ENCODE peak calls at places on chromosomes 4 and X, in eight cellular contexts. L, N, D, V, U, F, T and Y are unnamed samples.

GRCh38 chrX:140355922-140356321 is 148.9 kb downstream of the SOX3 start:
- DNase-seq in D (no peak), F (no peak), T (no peak), L (no peak), N (no peak), U (no peak), V (no peak), Y (no peak)

GRCh38 chr4:157314906-157315305 is 94.4 kb downstream of the GRIA2 start:
- DNase-seq in D (no peak), N (no peak), U (no peak), L (no peak), T (no peak), F (no peak), V (no peak), Y (no peak)

GRCh38 chr4:105059337-105059736 is 87.3 kb upstream of the TET2 start:
- DNase-seq in D (no peak), U (no peak), L (no peak), T (no peak), N (no peak), V (no peak), F (no peak), Y (no peak)

GRCh38 chr4:13126976-13127910 is 356.9 kb downstream of the RAB28 start:
- DNase-seq in F (no peak), V (no peak), U (no peak), D (no peak), N (no peak), L (no peak), T (no peak), Y (no peak)

GRCh38 chr4:73593631-73594241 is 26.5 kb downstream of the RASSF6 start:
- DNase-seq in N (no peak), T (no peak), D (no peak), U (no peak), L (no peak), V (peak), F (no peak), Y (peak)

GRCh38 chr4:159341486-159341885 is 238.6 kb downstream of the RAPGEF2 start:
- DNase-seq in T (no peak), D (no peak), V (no peak), U (peak), L (no peak), F (peak), N (no peak), Y (no peak)

GRCh38 chr4:76053730-76054129 is 17.9 kb upstream of the CXCL11 start:
- DNase-seq in N (no peak), U (no peak), T (no peak), V (no peak), D (no peak), F (no peak), L (no peak), Y (no peak)

GRCh38 chrX:11688201-11688600 is 22.5 kb upstream of the ARHGAP6 start:
- DNase-seq in T (no peak), N (no peak), V (no peak), L (no peak), D (no peak), U (no peak), F (no peak), Y (peak)

GRCh38 chrX:139194571-139195280 is 335.8 kb upstream of the F9 start:
- DNase-seq in F (no peak), D (no peak), T (no peak), V (peak), N (no peak), L (peak), U (no peak), Y (no peak)

GRCh38 chrX:38347136-38347535 is 5.3 kb upstream of the OTC start:
- DNase-seq in U (no peak), L (peak), F (no peak), V (peak), T (no peak), N (no peak), D (no peak), Y (peak)

GRCh38 chrX:10235851-10236250 is 79.1 kb downstream of the CLCN4 start:
- DNase-seq in T (peak), V (no peak), D (no peak), N (no peak), F (no peak), U (no peak), L (no peak), Y (no peak)

GRCh38 chr4:93810340-93810992 is 18.1 kb upstream of the ATOH1 start:
- DNase-seq in N (no peak), F (no peak), T (no peak), L (peak), D (no peak), U (no peak), V (no peak), Y (no peak)

GRCh38 chr4:123588631-123589223 is 192.1 kb downstream of the SPRY1 start:
- DNase-seq in F (no peak), V (no peak), N (no peak), D (no peak), U (no peak), L (peak), T (no peak), Y (no peak)

GRCh38 chr4:98113005-98113404 is 30.3 kb downstream of the STPG2 start:
- DNase-seq in L (peak), N (no peak), U (no peak), V (peak), T (no peak), F (no peak), D (no peak), Y (peak)

GRCh38 chrX:45295587-45295986 is 94.9 kb upstream of the DIPK2B start:
- DNase-seq in N (no peak), F (peak), U (no peak), T (no peak), V (no peak), L (no peak), D (no peak), Y (peak)

GRCh38 chr4:139142980-139143379 is 34.0 kb downstream of the ELF2 start:
- DNase-seq in D (no peak), T (no peak), U (no peak), V (no peak), F (no peak), L (no peak), N (no peak), Y (no peak)

GRCh38 chr4:118224239-118224829 is 128.5 kb downstream of the PRSS12 start:
- DNase-seq in D (peak), T (no peak), F (peak), V (peak), U (peak), N (no peak), L (no peak), Y (peak)

GRCh38 chr4:152784490-152785195 is 4.9 kb downstream of the ARFIP1 start:
- DNase-seq in U (no peak), D (peak), T (no peak), F (no peak), N (no peak), L (peak), V (peak), Y (no peak)

GRCh38 chr4:158938462-158939044 is 164.3 kb upstream of the RAPGEF2 start:
- DNase-seq in L (no peak), D (no peak), V (peak), F (no peak), T (no peak), U (no peak), N (no peak), Y (no peak)

GRCh38 chr4:188178276-188178675 is 39.0 kb downstream of the TRIML1 start:
- DNase-seq in N (no peak), D (no peak), F (peak), T (no peak), U (no peak), L (no peak), V (no peak), Y (no peak)

GRCh38 chr4:2836391-2836859 is 7.2 kb upstream of the ADD1 start:
- DNase-seq in T (no peak), L (no peak), V (no peak), U (no peak), F (no peak), N (peak), D (no peak), Y (no peak)

GRCh38 chr4:1043162-1043561 is 31.7 kb downstream of the FGFRL1 start:
- DNase-seq in N (no peak), T (no peak), L (no peak), D (no peak), F (no peak), V (no peak), U (no peak), Y (no peak)

GRCh38 chr4:1040344-1041146 is 29.1 kb downstream of the FGFRL1 start:
- DNase-seq in V (no peak), N (no peak), U (no peak), T (no peak), L (no peak), D (no peak), F (no peak), Y (no peak)

GRCh38 chr4:1042352-1043025 is 31.1 kb downstream of the FGFRL1 start:
- DNase-seq in D (no peak), F (no peak), T (no peak), V (no peak), U (no peak), L (no peak), N (no peak), Y (no peak)

GRCh38 chr4:1041147-1041935 is 29.9 kb downstream of the FGFRL1 start:
- DNase-seq in V (no peak), N (no peak), T (no peak), F (no peak), D (no peak), L (no peak), U (no peak), Y (peak)

GRCh38 chr4:1041936-1042330 is 30.5 kb downstream of the FGFRL1 start:
- DNase-seq in L (no peak), D (no peak), T (no peak), F (no peak), V (no peak), U (no peak), N (no peak), Y (no peak)
- H3K27ac ChIP-seq in L (no peak), D (no peak), T (peak), F (peak), V (no peak), U (peak), N (no peak), Y (no peak)

GRCh38 chr4:183588169-183588675 is 70.8 kb downstream of the RWDD4 start:
- DNase-seq in U (peak), L (no peak), N (no peak), T (peak), F (no peak), D (no peak), V (no peak), Y (no peak)
- H3K27ac ChIP-seq in U (no peak), L (peak), N (no peak), T (peak), F (no peak), D (no peak), V (no peak), Y (no peak)

GRCh38 chr4:87910795-87911194 is 64.7 kb upstream of the SPP1 start:
- DNase-seq in D (no peak), L (no peak), V (peak), N (no peak), T (no peak), F (no peak), U (no peak), Y (no peak)

GRCh38 chr4:87908341-87908740 is 67.2 kb upstream of the SPP1 start:
- DNase-seq in D (no peak), F (no peak), N (no peak), L (no peak), V (no peak), T (no peak), U (no peak), Y (no peak)

GRCh38 chr4:87913871-87914270 is 61.6 kb upstream of the SPP1 start:
- DNase-seq in L (no peak), D (no peak), U (no peak), N (no peak), T (no peak), F (no peak), V (no peak), Y (no peak)

GRCh38 chr4:87912164-87913004 is 63.1 kb upstream of the SPP1 start:
- DNase-seq in N (no peak), V (no peak), L (no peak), F (no peak), D (no peak), T (no peak), U (no peak), Y (peak)

GRCh38 chr4:87911252-87911774 is 64.2 kb upstream of the SPP1 start:
- DNase-seq in D (no peak), L (peak), N (no peak), V (no peak), U (no peak), F (no peak), T (no peak), Y (no peak)
- H3K27ac ChIP-seq in D (no peak), L (peak), N (peak), V (peak), U (no peak), F (no peak), T (no peak), Y (no peak)

DNA sequence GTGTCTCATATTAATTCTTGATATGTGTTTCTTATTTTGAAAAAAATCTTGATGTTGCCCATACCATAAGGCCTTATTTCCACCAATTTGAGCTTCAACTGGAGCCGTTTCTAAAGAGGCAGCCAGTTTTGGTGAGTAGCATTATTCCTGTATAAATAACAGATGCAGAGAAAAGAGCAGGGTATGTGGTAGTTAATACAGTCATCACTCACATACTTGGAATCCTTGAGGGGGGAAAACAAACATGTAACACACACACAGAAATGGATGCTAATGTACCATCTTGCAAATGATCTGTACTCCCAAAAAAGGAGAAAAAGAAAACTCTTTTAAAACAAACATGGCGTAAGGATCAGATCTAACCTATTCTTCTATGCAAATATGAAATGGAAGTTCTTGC is 389.7 kb downstream of the GPM6A start:
- DNase-seq in F (no peak), D (no peak), L (no peak), V (no peak), U (no peak), T (no peak), N (no peak), Y (no peak)
- H3K27ac ChIP-seq in F (no peak), D (no peak), L (no peak), V (no peak), U (no peak), T (no peak), N (no peak), Y (no peak)

DNA sequence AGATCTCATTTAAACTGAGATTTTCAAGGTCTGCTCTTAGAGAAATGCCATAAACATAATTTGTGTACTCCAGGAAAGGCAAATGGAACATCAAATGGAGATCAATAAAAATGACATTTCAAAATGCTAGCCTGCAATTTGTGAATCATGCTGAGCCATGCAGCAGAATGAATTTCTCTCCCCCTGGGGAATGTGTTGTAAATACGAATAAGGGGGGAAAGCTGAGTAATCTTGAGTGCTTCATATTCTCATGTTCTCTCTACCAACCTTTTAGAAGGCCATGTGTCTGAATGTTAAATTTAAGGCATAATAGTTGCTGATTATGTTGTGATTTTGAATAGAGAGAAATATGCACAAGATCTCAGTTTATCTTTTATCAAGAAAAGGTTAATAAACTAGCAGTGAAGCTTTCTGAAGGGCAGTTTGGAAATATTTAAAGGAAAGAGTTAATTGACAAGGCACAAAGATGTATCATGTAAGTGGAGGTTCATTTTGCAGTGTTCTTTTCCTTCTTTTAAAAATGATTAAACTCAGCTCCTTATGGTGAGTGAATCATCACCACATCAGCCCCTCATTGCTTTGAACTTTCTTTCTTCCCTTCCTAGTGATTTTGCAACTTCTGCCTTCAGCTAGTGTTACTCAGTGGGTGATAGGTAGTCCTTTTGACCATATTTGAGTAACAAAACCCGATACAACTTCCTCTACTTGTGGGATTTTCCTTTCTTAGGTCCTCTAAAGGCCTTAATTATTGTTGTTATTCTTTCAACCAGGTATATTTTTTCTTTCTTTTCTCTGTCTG is 8.0 kb downstream of the ZCCHC4 start:
- DNase-seq in T (no peak), F (peak), D (no peak), U (peak), L (no peak), N (no peak), V (no peak), Y (no peak)
- H3K27ac ChIP-seq in T (no peak), F (no peak), D (no peak), U (peak), L (no peak), N (no peak), V (no peak), Y (no peak)

GRCh38 chrX:48589482-48590162 is 7.7 kb upstream of the WDR13 start:
- DNase-seq in L (no peak), F (no peak), T (no peak), U (no peak), V (no peak), N (no peak), D (no peak), Y (no peak)
- H3K27ac ChIP-seq in L (peak), F (peak), T (no peak), U (no peak), V (no peak), N (no peak), D (no peak), Y (peak)